ENCODE peak calls at places on chromosomes 5 and 9, in seven cellular contexts. B, G, E, S, R, W and V are unnamed samples.

GRCh38 chr5:76099286-76099702 is 16.1 kb downstream of the SV2C start:
- DNase-seq in B (no peak), G (no peak), E (no peak), S (no peak), R (no peak), W (no peak), V (no peak)

GRCh38 chr9:96458226-96458625 is 8.3 kb downstream of the HABP4 start:
- DNase-seq in B (no peak), G (no peak), E (no peak), S (no peak), R (no peak), W (no peak), V (no peak)

GRCh38 chr9:4293293-4293931 is 6.5 kb downstream of the GLIS3 start:
- DNase-seq in B (peak), G (no peak), E (no peak), S (no peak), R (peak), W (no peak), V (peak)

GRCh38 chr9:109568568-109569210 is 70.6 kb upstream of the PTPN3 start:
- DNase-seq in B (no peak), G (no peak), E (no peak), S (no peak), R (no peak), W (no peak), V (no peak)

GRCh38 chr5:95788493-95788892 is 34.0 kb downstream of the GLRX start:
- DNase-seq in B (no peak), G (no peak), E (no peak), S (no peak), R (no peak), W (no peak), V (no peak)

GRCh38 chr5:149419532-149420485 is 40.7 kb upstream of the IL17B start:
- DNase-seq in B (peak), G (no peak), E (no peak), S (no peak), R (no peak), W (no peak), V (peak)

GRCh38 chr5:16952968-16953671 is 17.0 kb upstream of the MYO10 start:
- DNase-seq in B (no peak), G (no peak), E (no peak), S (no peak), R (no peak), W (no peak), V (no peak)

GRCh38 chr5:2756211-2756746 is 4.8 kb upstream of the IRX2 start:
- DNase-seq in B (peak), G (peak), E (no peak), S (no peak), R (no peak), W (peak), V (no peak)

GRCh38 chr9:116238225-116238624 is 84.6 kb downstream of the PAPPA start:
- DNase-seq in B (peak), G (no peak), E (no peak), S (no peak), R (no peak), W (no peak), V (peak)

GRCh38 chr5:112799661-112800060 is 61.4 kb upstream of the SRP19 start:
- DNase-seq in B (no peak), G (no peak), E (no peak), S (no peak), R (no peak), W (no peak), V (no peak)

GRCh38 chr9:133886563-133887501 is 105.3 kb downstream of the VAV2 start:
- DNase-seq in B (no peak), G (no peak), E (no peak), S (no peak), R (no peak), W (no peak), V (no peak)

GRCh38 chr5:96193946-96194345 is 232.3 kb upstream of the ELL2 start:
- DNase-seq in B (no peak), G (no peak), E (no peak), S (no peak), R (no peak), W (no peak), V (no peak)

GRCh38 chr5:9104576-9105339 is 441.1 kb downstream of the SEMA5A start:
- DNase-seq in B (no peak), G (no peak), E (no peak), S (no peak), R (no peak), W (no peak), V (no peak)

GRCh38 chr9:137907776-137908175 is 30.2 kb downstream of the CACNA1B start:
- DNase-seq in B (no peak), G (no peak), E (no peak), S (no peak), R (no peak), W (no peak), V (no peak)

GRCh38 chr9:73131376-73131775 is 20.3 kb upstream of the ANXA1 start:
- DNase-seq in B (peak), G (no peak), E (no peak), S (no peak), R (no peak), W (no peak), V (no peak)

GRCh38 chr9:73129941-73130695 is 21.5 kb upstream of the ANXA1 start:
- DNase-seq in B (no peak), G (no peak), E (no peak), S (no peak), R (no peak), W (no peak), V (no peak)

GRCh38 chr9:73133042-73133651 is 18.5 kb upstream of the ANXA1 start:
- DNase-seq in B (no peak), G (no peak), E (no peak), S (no peak), R (no peak), W (no peak), V (no peak)

GRCh38 chr9:73133921-73134407 is 17.7 kb upstream of the ANXA1 start:
- DNase-seq in B (peak), G (no peak), E (no peak), S (no peak), R (no peak), W (no peak), V (no peak)

GRCh38 chr9:73132034-73132776 is 19.5 kb upstream of the ANXA1 start:
- DNase-seq in B (peak), G (peak), E (peak), S (peak), R (peak), W (peak), V (peak)
- H3K4me3 ChIP-seq in B (peak), G (peak), E (peak), S (peak), R (peak), W (peak), V (peak)

DNA sequence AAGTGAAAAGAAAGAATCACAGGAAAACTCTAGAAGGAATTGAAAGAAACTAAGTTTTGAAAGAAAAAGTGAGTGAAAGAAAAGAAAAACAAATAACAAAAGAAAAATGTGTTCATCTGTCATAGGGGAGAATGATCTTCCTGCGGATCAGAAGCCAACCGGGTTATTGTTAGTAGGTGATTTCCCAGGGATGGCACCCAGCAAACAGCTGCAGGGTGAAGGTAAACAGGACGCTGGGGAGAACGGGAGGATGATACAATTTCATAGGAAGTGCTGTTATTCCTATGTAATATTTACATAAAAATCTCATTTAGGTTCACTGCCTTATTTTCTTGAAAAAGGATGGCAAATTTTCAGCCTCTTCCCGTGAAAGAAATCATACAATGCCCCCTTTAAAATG is 72.4 kb upstream of the LHFPL2 start:
- DNase-seq in B (no peak), G (no peak), E (no peak), S (no peak), R (no peak), W (no peak), V (no peak)
- H3K4me3 ChIP-seq in B (no peak), G (no peak), E (no peak), S (no peak), R (no peak), W (no peak), V (no peak)

GRCh38 chr9:121286688-121286972 is 18.7 kb downstream of the GSN start:
- DNase-seq in B (no peak), G (no peak), E (no peak), S (no peak), R (no peak), W (no peak), V (no peak)
- H3K4me3 ChIP-seq in B (no peak), G (peak), E (no peak), S (no peak), R (peak), W (no peak), V (no peak)

GRCh38 chr9:38622961-38623360 is 2.6 kb upstream of the ANKRD18A start:
- DNase-seq in B (no peak), G (no peak), E (no peak), S (no peak), R (no peak), W (no peak), V (no peak)

GRCh38 chr9:38621434-38622082 is 1.2 kb upstream of the ANKRD18A start:
- DNase-seq in B (no peak), G (peak), E (peak), S (no peak), R (no peak), W (peak), V (no peak)

GRCh38 chr9:38620483-38621433 is at the start of gene ANKRD18A:
- DNase-seq in B (peak), G (peak), E (peak), S (peak), R (peak), W (peak), V (peak)

GRCh38 chr9:38622083-38622674 is 1.8 kb upstream of the ANKRD18A start:
- DNase-seq in B (no peak), G (no peak), E (peak), S (peak), R (no peak), W (no peak), V (no peak)

GRCh38 chr9:38619556-38620447 is 594 bp downstream of the ANKRD18A start:
- DNase-seq in B (no peak), G (peak), E (peak), S (no peak), R (no peak), W (no peak), V (no peak)
- H3K4me3 ChIP-seq in B (peak), G (peak), E (peak), S (peak), R (no peak), W (peak), V (peak)

GRCh38 chr5:120778491-120779293 is 314.6 kb downstream of the PRR16 start:
- DNase-seq in B (peak), G (no peak), E (no peak), S (no peak), R (no peak), W (no peak), V (peak)

GRCh38 chr5:120779674-120780073 is 315.6 kb downstream of the PRR16 start:
- DNase-seq in B (peak), G (no peak), E (no peak), S (no peak), R (no peak), W (no peak), V (no peak)
- H3K4me3 ChIP-seq in B (no peak), G (no peak), E (no peak), S (no peak), R (no peak), W (no peak), V (no peak)

GRCh38 chr5:73815631-73816030 is 189.6 kb downstream of the ARHGEF28 start:
- DNase-seq in B (peak), G (no peak), E (no peak), S (no peak), R (no peak), W (no peak), V (no peak)
- H3K4me3 ChIP-seq in B (no peak), G (no peak), E (no peak), S (no peak), R (no peak), W (no peak), V (no peak)

GRCh38 chr9:123347289-123348060 is 8.5 kb upstream of the CRB2 start:
- DNase-seq in B (no peak), G (no peak), E (no peak), S (no peak), R (no peak), W (no peak), V (no peak)

GRCh38 chr9:123349691-123350480 is 6.1 kb upstream of the CRB2 start:
- DNase-seq in B (peak), G (no peak), E (peak), S (peak), R (no peak), W (peak), V (peak)

GRCh38 chr9:123346826-123347225 is 9.2 kb upstream of the CRB2 start:
- DNase-seq in B (no peak), G (no peak), E (no peak), S (no peak), R (no peak), W (no peak), V (no peak)

GRCh38 chr9:123349033-123349432 is 7.0 kb upstream of the CRB2 start:
- DNase-seq in B (no peak), G (no peak), E (no peak), S (no peak), R (no peak), W (no peak), V (no peak)

DNA sequence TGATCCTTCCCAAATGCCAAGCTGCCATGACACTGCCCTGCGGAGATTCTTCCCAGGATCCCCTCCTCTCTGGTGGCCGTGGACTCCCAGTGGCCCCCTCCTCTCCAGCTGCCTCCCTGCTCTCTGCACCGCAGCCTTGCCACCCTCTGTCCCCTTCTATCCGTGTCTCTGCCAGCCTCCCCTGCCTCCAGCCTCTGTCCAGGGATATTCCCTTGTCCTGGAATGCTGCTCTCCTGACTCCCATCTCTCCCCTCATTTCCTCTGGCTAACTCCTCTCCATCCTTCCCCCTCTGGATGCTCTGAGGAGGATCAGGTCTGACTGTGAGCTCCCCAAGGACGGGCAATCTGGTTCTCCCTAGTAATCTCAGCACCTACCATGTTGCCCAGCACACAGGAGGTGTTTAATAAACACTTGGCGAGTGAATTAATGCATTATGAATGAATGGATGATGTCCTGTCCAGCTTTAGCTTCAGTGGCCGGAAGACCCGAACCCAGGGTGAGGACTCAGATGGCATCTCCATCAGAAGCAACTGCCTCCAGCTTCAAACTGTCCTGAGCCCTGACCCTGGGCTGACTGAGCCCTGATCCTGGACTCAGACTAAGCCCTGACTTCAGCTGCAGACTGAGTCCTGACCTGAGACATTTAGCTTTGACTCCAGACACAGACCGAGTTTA is 7.5 kb upstream of the CRB2 start:
- DNase-seq in B (no peak), G (no peak), E (no peak), S (no peak), R (no peak), W (no peak), V (no peak)
- H3K4me3 ChIP-seq in B (no peak), G (no peak), E (no peak), S (no peak), R (no peak), W (no peak), V (no peak)

GRCh38 chr9:76905984-76906861 is at the start of gene PRUNE2:
- DNase-seq in B (peak), G (peak), E (peak), S (peak), R (peak), W (peak), V (peak)

GRCh38 chr9:76901801-76902200 is 4.1 kb downstream of the PRUNE2 start:
- DNase-seq in B (no peak), G (no peak), E (no peak), S (no peak), R (peak), W (no peak), V (no peak)

GRCh38 chr9:76904661-76905457 is 1.1 kb downstream of the PRUNE2 start:
- DNase-seq in B (no peak), G (no peak), E (no peak), S (no peak), R (no peak), W (no peak), V (no peak)

GRCh38 chr9:76902395-76902794 is 3.5 kb downstream of the PRUNE2 start:
- DNase-seq in B (no peak), G (no peak), E (no peak), S (no peak), R (no peak), W (no peak), V (no peak)

DNA sequence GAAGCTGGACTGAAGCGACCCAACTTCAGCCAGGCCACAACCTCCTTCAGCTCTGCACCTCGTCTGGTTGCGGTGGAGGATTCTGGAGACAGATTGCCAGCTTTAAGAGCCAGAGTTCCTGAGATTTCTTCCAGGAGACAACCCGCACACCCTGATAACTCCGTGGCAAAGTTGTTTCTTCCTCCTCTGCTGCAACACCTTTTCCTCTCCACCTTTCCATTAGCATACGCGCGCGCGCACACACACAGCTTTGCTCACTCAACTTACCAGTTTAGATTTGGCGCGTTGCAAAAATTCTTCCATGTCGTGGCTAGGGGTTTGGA is 292 bp downstream of the PRUNE2 start:
- DNase-seq in B (no peak), G (no peak), E (peak), S (no peak), R (no peak), W (no peak), V (no peak)
- H3K4me3 ChIP-seq in B (peak), G (peak), E (peak), S (no peak), R (peak), W (peak), V (peak)

DNA sequence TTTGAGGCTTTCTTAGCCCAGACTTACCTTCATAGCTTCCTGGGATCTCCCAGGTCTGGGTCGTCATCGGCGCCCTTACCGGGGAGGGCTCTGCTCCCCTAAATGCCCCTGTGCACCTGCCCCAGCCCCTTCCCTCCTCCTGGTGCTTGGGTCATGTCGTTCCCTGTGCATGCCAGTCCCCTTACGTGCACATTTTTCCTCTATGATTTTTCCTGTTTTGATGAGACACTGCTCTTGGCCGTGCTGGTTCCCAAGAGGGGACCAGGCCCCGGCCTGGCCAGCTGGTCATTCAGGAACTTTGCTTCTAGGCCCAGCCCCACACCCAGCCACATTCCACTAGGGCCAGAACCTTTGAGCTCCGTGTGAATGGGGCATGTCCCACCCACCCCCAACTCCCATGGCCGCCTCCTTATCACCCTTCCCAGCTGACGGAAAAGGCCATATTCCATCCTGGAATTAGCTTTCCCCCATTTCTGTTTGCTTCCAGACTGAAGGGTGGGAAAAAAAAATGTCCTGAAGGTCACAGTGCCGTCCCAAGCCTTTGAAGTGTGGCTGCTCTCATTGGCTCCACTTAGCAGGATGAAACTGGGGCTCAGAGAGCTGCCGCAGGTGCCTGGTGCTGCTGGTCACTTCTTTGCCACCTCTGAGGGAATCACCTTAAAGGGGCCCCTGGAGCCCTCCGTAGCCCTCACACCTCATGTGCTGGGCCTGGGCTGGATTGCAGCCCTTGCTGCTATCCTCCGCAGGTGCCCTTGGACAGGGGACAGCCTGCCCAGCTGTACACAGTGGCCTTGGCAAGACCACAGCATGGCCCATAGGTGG is 25.1 kb downstream of the ERGIC1 start:
- DNase-seq in B (peak), G (peak), E (peak), S (no peak), R (peak), W (peak), V (peak)
- H3K4me3 ChIP-seq in B (no peak), G (no peak), E (no peak), S (no peak), R (peak), W (no peak), V (no peak)